ENCODE peak calls at places on chromosomes 6 and 20, in eight cellular contexts. I, D, Z, F, S, Q, B and Y are unnamed samples.

GRCh38 chr20:39825950-39826349 is 863.1 kb downstream of the MAFB start:
- DNase-seq in B (no peak), Z (no peak), I (no peak), D (no peak), Q (peak; percentile 41), S (no peak), F (no peak), Y (no peak)

GRCh38 chr20:33803921-33804337 is 7.2 kb upstream of the CHMP4B start:
- DNase-seq in I (no peak), B (peak; percentile 39), Q (no peak), Z (no peak), S (no peak), F (no peak), D (no peak), Y (peak; percentile 60)

GRCh38 chr20:34350095-34350494 is 13.0 kb upstream of the ITCH start:
- DNase-seq in I (no peak), D (no peak), F (no peak), Z (no peak), Q (no peak), B (no peak), S (no peak), Y (no peak)

GRCh38 chr6:135851442-135852271 is at the start of gene PDE7B:
- DNase-seq in D (peak; percentile 15), Z (peak; percentile 43), B (peak; percentile 47), Q (no peak), I (peak; percentile 79), S (peak; percentile 85), F (peak; percentile 90), Y (peak; percentile 65)

GRCh38 chr6:18147616-18148015 is 7.3 kb downstream of the TPMT start:
- DNase-seq in S (no peak), D (no peak), B (no peak), Q (no peak), F (no peak), I (no peak), Z (no peak), Y (no peak)

GRCh38 chr20:41185013-41185757 is 47.8 kb downstream of the PLCG1 start:
- DNase-seq in Z (no peak), B (no peak), S (peak; percentile 64), Q (no peak), F (no peak), I (no peak), D (no peak), Y (peak; percentile 27)

GRCh38 chr6:21593927-21594421 is 423 bp downstream of the SOX4 start:
- DNase-seq in Z (peak; percentile 42), I (no peak), S (peak; percentile 33), Q (peak; percentile 78), F (no peak), D (no peak), B (peak; percentile 77), Y (peak; percentile 47)

GRCh38 chr20:13333793-13334192 is 112.7 kb downstream of the ISM1 start:
- DNase-seq in B (no peak), F (no peak), Q (no peak), I (no peak), S (no peak), Z (no peak), D (no peak), Y (no peak)

GRCh38 chr6:53311586-53311935 is 37.2 kb downstream of the ELOVL5 start:
- DNase-seq in S (no peak), F (no peak), D (no peak), I (no peak), Z (no peak), B (no peak), Q (no peak), Y (no peak)

GRCh38 chr6:16332175-16332542 is 93.8 kb downstream of the GMPR start:
- DNase-seq in Q (peak; percentile 94), F (peak; percentile 90), B (peak; percentile 89), S (peak; percentile 79), Z (peak; percentile 88), I (peak; percentile 82), D (peak; percentile 86), Y (peak; percentile 75)

GRCh38 chr6:134063966-134064445 is 11.6 kb upstream of the SLC2A12 start:
- DNase-seq in S (peak; percentile 54), D (peak; percentile 64), Z (peak; percentile 78), Q (peak; percentile 87), B (peak; percentile 81), F (peak; percentile 79), I (peak; percentile 63), Y (peak; percentile 67)

GRCh38 chr6:149696904-149697303 is 21.0 kb downstream of the LATS1 start:
- DNase-seq in I (no peak), D (no peak), F (no peak), S (no peak), Q (no peak), Z (no peak), B (no peak), Y (no peak)

GRCh38 chr6:137926207-137926731 is 59.2 kb downstream of the TNFAIP3 start:
- DNase-seq in S (no peak), F (no peak), D (peak; percentile 6), Z (no peak), Q (no peak), I (no peak), B (no peak), Y (peak; percentile 92)

GRCh38 chr6:81075974-81076373 is 676.5 kb downstream of the TENT5A start:
- DNase-seq in D (peak; percentile 60), F (no peak), S (peak; percentile 24), I (no peak), Z (peak; percentile 15), B (peak; percentile 57), Q (peak; percentile 41), Y (peak; percentile 4)

GRCh38 chr20:64041040-64041780 is 5.2 kb downstream of the C20orf204 start:
- DNase-seq in Z (no peak), B (no peak), F (no peak), I (no peak), D (no peak), S (no peak), Q (no peak), Y (no peak)
- H3K4me3 ChIP-seq in Z (no peak overlapping the region), B (peak overlapping the region; percentile 42), F (no peak overlapping the region), I (no peak overlapping the region), D (no peak overlapping the region), S (no peak overlapping the region), Q (no peak overlapping the region), Y (no peak overlapping the region)

GRCh38 chr6:142821164-142821716 is 123.7 kb downstream of the HIVEP2 start:
- DNase-seq in D (no peak), I (no peak), Q (no peak), B (no peak), Z (no peak), S (no peak), F (no peak), Y (no peak)
- H3K4me1 ChIP-seq in D (peaks cover 5% of the 10 kb centered on the region), I (peaks cover 7% of the 10 kb centered on the region), Q (peaks cover 7% of the 10 kb centered on the region), B (no peaks in the 10 kb centered on the region), Z (peaks cover 3% of the 10 kb centered on the region), S (no peaks in the 10 kb centered on the region), F (peaks cover 33% of the 10 kb centered on the region), Y (peaks cover 12% of the 10 kb centered on the region)

DNA sequence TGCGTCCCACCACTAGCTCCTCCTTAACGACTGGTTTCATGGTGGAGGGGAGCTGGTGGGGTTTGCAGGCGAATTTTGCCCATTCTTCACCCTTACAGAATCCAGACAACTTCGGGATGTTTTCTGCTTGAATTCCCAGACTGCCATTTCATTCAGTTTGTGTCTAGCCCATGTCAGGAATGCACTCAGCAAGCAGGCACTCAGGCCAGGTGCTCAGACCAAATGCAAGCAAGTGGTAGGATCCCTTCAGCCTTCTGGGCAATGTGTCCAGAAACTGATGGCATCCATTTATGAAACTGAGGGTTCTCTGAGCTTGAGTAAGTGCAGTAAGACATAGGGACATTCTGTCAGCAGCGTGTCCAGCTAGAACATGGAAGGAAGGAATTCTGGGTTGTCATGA is 21.7 kb upstream of the DACT2 start:
- DNase-seq in D (no peak), Q (no peak), S (no peak), F (no peak), B (no peak), Z (no peak), I (no peak), Y (no peak)
- H3K9me3 ChIP-seq in D (peaks cover 2% of the 10 kb centered on the region), Q (no peaks in the 10 kb centered on the region), S (no peaks in the 10 kb centered on the region), F (no peaks in the 10 kb centered on the region), B (no peaks in the 10 kb centered on the region), Z (no peaks in the 10 kb centered on the region), I (peaks cover 3% of the 10 kb centered on the region), Y (peaks cover 3% of the 10 kb centered on the region)

GRCh38 chr20:49281059-49281912 is 3.4 kb upstream of the ZNFX1 start:
- DNase-seq in Q (no peak), F (no peak), B (peak; percentile 60), S (peak; percentile 47), I (no peak), Z (no peak), D (no peak), Y (peak; percentile 32)
- H3K4me3 ChIP-seq in Q (peak overlapping the region; percentile 85), F (no peak overlapping the region), B (peak overlapping the region; percentile 81), S (peak overlapping the region; percentile 97), I (peak overlapping the region; percentile 1), Z (no peak overlapping the region), D (peak overlapping the region; percentile 76), Y (no peak overlapping the region)

DNA sequence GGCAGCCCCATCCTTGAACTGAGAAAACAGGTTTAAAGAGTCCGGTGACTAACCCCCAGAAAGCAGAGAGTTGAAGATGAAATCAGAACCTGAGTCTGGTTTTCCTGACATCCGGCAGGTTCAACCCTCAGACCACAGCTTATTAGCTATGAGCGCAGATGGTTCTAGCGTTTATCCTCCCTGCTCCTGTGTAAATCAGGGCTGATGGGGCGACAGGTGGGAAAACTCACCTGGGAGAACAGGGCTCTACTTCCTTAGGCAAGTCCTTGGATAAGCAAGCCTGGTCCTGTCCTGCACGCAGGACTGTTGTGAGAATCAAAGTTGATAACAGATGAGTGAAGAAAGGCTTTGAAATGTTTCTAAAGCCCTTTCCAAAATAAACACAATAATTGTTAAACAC is 31.4 kb downstream of the GHRH start:
- DNase-seq in D (no peak), Z (no peak), Q (no peak), F (no peak), I (no peak), S (no peak), B (no peak), Y (no peak)
- H3K4me1 ChIP-seq in D (peaks cover 22% of the 10 kb centered on the region), Z (peaks cover 11% of the 10 kb centered on the region), Q (no peaks in the 10 kb centered on the region), F (peaks cover 4% of the 10 kb centered on the region), I (peaks cover 2% of the 10 kb centered on the region), S (peaks cover 23% of the 10 kb centered on the region), B (no peaks in the 10 kb centered on the region), Y (no peaks in the 10 kb centered on the region)

GRCh38 chr20:142290-142689 is at the start of gene DEFB126:
- DNase-seq in D (no peak), Q (no peak), F (no peak), Z (no peak), I (no peak), S (no peak), B (no peak), Y (no peak)

GRCh38 chr20:145877-146276 is 3.5 kb downstream of the DEFB126 start:
- DNase-seq in D (no peak), B (no peak), F (no peak), Q (no peak), Z (no peak), I (no peak), S (no peak), Y (no peak)
- H3K9me3 ChIP-seq in D (peaks cover 10% of the 10 kb centered on the region), B (no peaks in the 10 kb centered on the region), F (no peaks in the 10 kb centered on the region), Q (no peaks in the 10 kb centered on the region), Z (no peaks in the 10 kb centered on the region), I (no peaks in the 10 kb centered on the region), S (no peaks in the 10 kb centered on the region), Y (no peaks in the 10 kb centered on the region)